ENCODE peak calls at places on chromosomes 7 and 10, in six cellular contexts. One of them, this sample, is unnamed.

GRCh38 chr7:73706122-73707044 is 13.1 kb downstream of the STX1A start:
- DNase-seq in lung: no peak
- DNase-seq in lower lobe of right lung: no peak
- DNase-seq in brain microvascular endothelial cell: peak
- DNase-seq in NB4: no peak
- DNase-seq in CD8-positive, alpha-beta T cell: no peak
- DNase-seq in this sample: no peak

GRCh38 chr7:124813962-124814798 is 48.6 kb upstream of the GPR37 start:
- DNase-seq in lung: no peak
- DNase-seq in lower lobe of right lung: no peak
- DNase-seq in brain microvascular endothelial cell: no peak
- DNase-seq in NB4: no peak
- DNase-seq in CD8-positive, alpha-beta T cell: no peak
- DNase-seq in this sample: no peak

GRCh38 chr7:101162551-101163280 is 2.7 kb downstream of the VGF start:
- DNase-seq in lung: no peak
- DNase-seq in lower lobe of right lung: peak
- DNase-seq in brain microvascular endothelial cell: no peak
- DNase-seq in NB4: peak
- DNase-seq in CD8-positive, alpha-beta T cell: no peak
- DNase-seq in this sample: no peak

GRCh38 chr7:29091722-29092121 is 54.6 kb downstream of the CPVL start:
- DNase-seq in lung: no peak
- DNase-seq in lower lobe of right lung: no peak
- DNase-seq in brain microvascular endothelial cell: no peak
- DNase-seq in NB4: no peak
- DNase-seq in CD8-positive, alpha-beta T cell: no peak
- DNase-seq in this sample: no peak

GRCh38 chr10:12321641-12322040 is 27.7 kb upstream of the CAMK1D start:
- DNase-seq in lung: no peak
- DNase-seq in lower lobe of right lung: no peak
- DNase-seq in brain microvascular endothelial cell: no peak
- DNase-seq in NB4: no peak
- DNase-seq in CD8-positive, alpha-beta T cell: no peak
- DNase-seq in this sample: no peak

GRCh38 chr7:77644774-77645173 is 51.5 kb upstream of the RSBN1L start:
- DNase-seq in lung: no peak
- DNase-seq in lower lobe of right lung: no peak
- DNase-seq in brain microvascular endothelial cell: no peak
- DNase-seq in NB4: no peak
- DNase-seq in CD8-positive, alpha-beta T cell: no peak
- DNase-seq in this sample: no peak

GRCh38 chr7:158609313-158609974 is 21.8 kb upstream of the PTPRN2 start:
- DNase-seq in lung: no peak
- DNase-seq in lower lobe of right lung: no peak
- DNase-seq in brain microvascular endothelial cell: no peak
- DNase-seq in NB4: peak
- DNase-seq in CD8-positive, alpha-beta T cell: no peak
- DNase-seq in this sample: no peak

GRCh38 chr10:128763588-128763987 is 637.4 kb upstream of the MKI67 start:
- DNase-seq in lung: no peak
- DNase-seq in lower lobe of right lung: no peak
- DNase-seq in brain microvascular endothelial cell: no peak
- DNase-seq in NB4: no peak
- DNase-seq in CD8-positive, alpha-beta T cell: no peak
- DNase-seq in this sample: no peak

GRCh38 chr7:32158076-32158475 is 87.9 kb upstream of the PDE1C start:
- DNase-seq in lung: no peak
- DNase-seq in lower lobe of right lung: no peak
- DNase-seq in brain microvascular endothelial cell: no peak
- DNase-seq in NB4: no peak
- DNase-seq in CD8-positive, alpha-beta T cell: no peak
- DNase-seq in this sample: no peak

GRCh38 chr10:52312999-52313349 is 1.1 kb upstream of the DKK1 start:
- DNase-seq in lung: no peak
- DNase-seq in lower lobe of right lung: no peak
- DNase-seq in brain microvascular endothelial cell: no peak
- DNase-seq in NB4: no peak
- DNase-seq in CD8-positive, alpha-beta T cell: no peak
- DNase-seq in this sample: no peak

GRCh38 chr7:41292457-41292856 is 410.4 kb downstream of the INHBA start:
- DNase-seq in lung: no peak
- DNase-seq in lower lobe of right lung: no peak
- DNase-seq in brain microvascular endothelial cell: no peak
- DNase-seq in NB4: no peak
- DNase-seq in CD8-positive, alpha-beta T cell: no peak
- DNase-seq in this sample: no peak

GRCh38 chr7:47273088-47273487 is 308.8 kb downstream of the TNS3 start:
- DNase-seq in lung: no peak
- DNase-seq in lower lobe of right lung: no peak
- DNase-seq in brain microvascular endothelial cell: no peak
- DNase-seq in NB4: no peak
- DNase-seq in CD8-positive, alpha-beta T cell: no peak
- DNase-seq in this sample: no peak

GRCh38 chr7:134480730-134481129 is 21.8 kb upstream of the AKR1B1 start:
- DNase-seq in lung: no peak
- DNase-seq in lower lobe of right lung: no peak
- DNase-seq in brain microvascular endothelial cell: peak
- DNase-seq in NB4: peak
- DNase-seq in CD8-positive, alpha-beta T cell: no peak
- DNase-seq in this sample: no peak

GRCh38 chr7:117582219-117582704 is 102.4 kb downstream of the CFTR start:
- DNase-seq in lung: peak
- DNase-seq in lower lobe of right lung: no peak
- DNase-seq in brain microvascular endothelial cell: peak
- DNase-seq in NB4: no peak
- DNase-seq in CD8-positive, alpha-beta T cell: no peak
- DNase-seq in this sample: no peak

GRCh38 chr7:126574276-126574675 is 678.5 kb downstream of the GRM8 start:
- DNase-seq in lung: no peak
- DNase-seq in lower lobe of right lung: no peak
- DNase-seq in brain microvascular endothelial cell: peak
- DNase-seq in NB4: no peak
- DNase-seq in CD8-positive, alpha-beta T cell: no peak
- DNase-seq in this sample: no peak

GRCh38 chr7:99004216-99004615 is 125.9 kb downstream of the TRRAP start:
- DNase-seq in lung: peak
- DNase-seq in lower lobe of right lung: peak
- DNase-seq in brain microvascular endothelial cell: no peak
- DNase-seq in NB4: no peak
- DNase-seq in CD8-positive, alpha-beta T cell: no peak
- DNase-seq in this sample: no peak

GRCh38 chr7:92478095-92478494 is 349 bp upstream of the ERVW-1 start:
- DNase-seq in lung: no peak
- DNase-seq in lower lobe of right lung: no peak
- DNase-seq in brain microvascular endothelial cell: no peak
- DNase-seq in NB4: no peak
- DNase-seq in CD8-positive, alpha-beta T cell: no peak
- DNase-seq in this sample: no peak

GRCh38 chr10:36624551-36625100 is 500.8 kb upstream of the ANKRD30A start:
- DNase-seq in lung: no peak
- DNase-seq in lower lobe of right lung: no peak
- DNase-seq in brain microvascular endothelial cell: no peak
- DNase-seq in NB4: no peak
- DNase-seq in CD8-positive, alpha-beta T cell: no peak
- DNase-seq in this sample: no peak

GRCh38 chr10:73889014-73889413 is 14.7 kb upstream of the CAMK2G start:
- DNase-seq in lung: no peak
- DNase-seq in lower lobe of right lung: peak
- DNase-seq in brain microvascular endothelial cell: peak
- DNase-seq in NB4: peak
- DNase-seq in CD8-positive, alpha-beta T cell: no peak
- DNase-seq in this sample: no peak

GRCh38 chr7:65233409-65234034 is 140.1 kb upstream of the ZNF92 start:
- DNase-seq in lung: no peak
- DNase-seq in lower lobe of right lung: no peak
- DNase-seq in brain microvascular endothelial cell: no peak
- DNase-seq in NB4: peak
- DNase-seq in CD8-positive, alpha-beta T cell: no peak
- DNase-seq in this sample: no peak

GRCh38 chr10:33422779-33423520 is 88.5 kb upstream of the NRP1 start:
- DNase-seq in lung: no peak
- DNase-seq in lower lobe of right lung: no peak
- DNase-seq in brain microvascular endothelial cell: no peak
- DNase-seq in NB4: no peak
- DNase-seq in CD8-positive, alpha-beta T cell: no peak
- DNase-seq in this sample: no peak

GRCh38 chr7:16345979-16346958 is 75.1 kb downstream of the CRPPA start:
- DNase-seq in lung: no peak
- DNase-seq in lower lobe of right lung: no peak
- DNase-seq in brain microvascular endothelial cell: peak
- DNase-seq in NB4: peak
- DNase-seq in CD8-positive, alpha-beta T cell: no peak
- DNase-seq in this sample: no peak

GRCh38 chr7:47405921-47406765 is 175.8 kb downstream of the TNS3 start:
- DNase-seq in lung: peak
- DNase-seq in lower lobe of right lung: peak
- DNase-seq in brain microvascular endothelial cell: no peak
- DNase-seq in NB4: no peak
- DNase-seq in CD8-positive, alpha-beta T cell: no peak
- DNase-seq in this sample: no peak

GRCh38 chr10:77011823-77012566 is 625.6 kb downstream of the KCNMA1 start:
- DNase-seq in lung: no peak
- DNase-seq in lower lobe of right lung: no peak
- DNase-seq in brain microvascular endothelial cell: no peak
- DNase-seq in NB4: no peak
- DNase-seq in CD8-positive, alpha-beta T cell: no peak
- DNase-seq in this sample: no peak

GRCh38 chr10:88423732-88424131 is 159.4 kb downstream of the RNLS start:
- DNase-seq in lung: no peak
- DNase-seq in lower lobe of right lung: no peak
- DNase-seq in brain microvascular endothelial cell: no peak
- DNase-seq in NB4: no peak
- DNase-seq in CD8-positive, alpha-beta T cell: no peak
- DNase-seq in this sample: no peak

GRCh38 chr10:127376071-127376470 is 173.0 kb upstream of the NPS start:
- DNase-seq in lung: no peak
- DNase-seq in lower lobe of right lung: no peak
- DNase-seq in brain microvascular endothelial cell: no peak
- DNase-seq in NB4: no peak
- DNase-seq in CD8-positive, alpha-beta T cell: no peak
- DNase-seq in this sample: no peak

DNA sequence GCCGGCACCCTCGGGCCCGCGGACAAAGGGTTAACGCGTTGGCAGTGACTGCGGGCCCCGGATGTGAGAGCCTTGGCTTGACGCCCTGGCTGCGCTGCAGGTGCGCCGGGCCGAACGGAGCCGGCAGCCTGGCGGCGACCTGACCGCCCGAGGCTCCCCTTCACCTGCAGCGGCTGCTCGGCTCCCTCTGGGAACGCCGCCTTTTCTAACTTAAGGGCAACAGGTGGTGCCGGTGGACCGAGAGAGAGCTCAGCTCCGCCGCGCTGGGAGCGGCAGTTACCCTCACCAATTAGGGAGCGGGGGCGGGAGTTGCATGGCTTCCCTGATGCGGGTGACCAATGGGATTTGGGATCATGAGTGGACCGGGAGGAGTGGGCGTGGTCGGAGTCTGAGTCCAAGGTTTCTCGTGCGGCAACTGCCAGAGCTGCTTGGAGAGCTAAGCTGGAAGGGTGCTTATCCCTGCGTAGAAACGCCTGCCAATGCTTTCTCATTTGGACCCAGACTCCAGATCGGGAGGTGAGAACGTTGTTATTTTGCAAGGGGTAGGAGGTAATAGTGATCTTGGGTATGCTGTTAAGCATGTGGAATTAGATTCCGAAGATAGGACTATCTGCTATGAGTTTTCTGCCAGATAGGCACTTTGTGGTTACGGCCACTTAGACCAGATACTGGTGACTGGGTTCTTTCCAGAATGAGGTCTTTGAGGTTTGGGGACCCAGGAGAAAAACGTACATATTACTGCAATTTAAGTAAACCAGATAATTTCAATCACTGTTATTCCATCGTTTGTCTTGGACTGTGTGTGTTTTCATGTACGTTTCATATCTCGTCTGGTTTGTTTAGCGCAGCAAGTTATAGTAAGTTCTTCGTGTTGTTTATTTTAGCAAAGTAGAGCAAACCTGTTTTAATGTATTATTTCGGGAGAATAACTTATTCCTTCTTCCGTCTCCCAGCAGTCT is at the start of gene ARL4A:
- DNase-seq in lung: peak
- DNase-seq in lower lobe of right lung: peak
- DNase-seq in brain microvascular endothelial cell: peak
- DNase-seq in NB4: peak
- DNase-seq in CD8-positive, alpha-beta T cell: peak
- DNase-seq in this sample: peak
- H3K4me3 ChIP-seq in lung: peak
- H3K4me3 ChIP-seq in lower lobe of right lung: peak
- H3K4me3 ChIP-seq in brain microvascular endothelial cell: peak
- H3K4me3 ChIP-seq in NB4: peak
- H3K4me3 ChIP-seq in CD8-positive, alpha-beta T cell: peak
- H3K4me3 ChIP-seq in this sample: peak

GRCh38 chr10:133257489-133258065 is 19.1 kb downstream of the ADAM8 start:
- DNase-seq in lung: peak
- DNase-seq in lower lobe of right lung: peak
- DNase-seq in brain microvascular endothelial cell: no peak
- DNase-seq in NB4: peak
- DNase-seq in CD8-positive, alpha-beta T cell: no peak
- DNase-seq in this sample: no peak
- H3K4me3 ChIP-seq in lung: no peak
- H3K4me3 ChIP-seq in lower lobe of right lung: peak
- H3K4me3 ChIP-seq in brain microvascular endothelial cell: no peak
- H3K4me3 ChIP-seq in NB4: no peak
- H3K4me3 ChIP-seq in CD8-positive, alpha-beta T cell: peak
- H3K4me3 ChIP-seq in this sample: no peak

DNA sequence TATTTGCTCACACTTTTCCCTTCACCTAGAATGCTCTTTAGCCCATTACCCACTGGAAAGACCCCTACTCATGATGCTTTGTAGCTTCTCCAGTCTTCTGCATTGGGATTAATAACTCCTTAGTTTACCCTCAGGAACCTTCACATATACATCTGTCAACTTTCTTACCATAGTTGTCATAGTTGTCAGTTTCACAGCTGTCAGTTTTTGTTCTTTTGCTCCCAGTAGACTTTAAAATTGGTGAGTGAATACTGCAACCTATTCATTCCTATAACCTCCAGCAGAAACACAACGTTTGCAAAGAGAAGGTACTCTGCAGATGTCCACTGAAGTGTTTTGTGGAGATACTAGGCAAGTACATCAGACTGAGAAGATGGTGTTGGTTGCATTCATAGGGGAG is 2.6 kb downstream of the PON1 start:
- DNase-seq in lung: no peak
- DNase-seq in lower lobe of right lung: no peak
- DNase-seq in brain microvascular endothelial cell: no peak
- DNase-seq in NB4: no peak
- DNase-seq in CD8-positive, alpha-beta T cell: no peak
- DNase-seq in this sample: no peak
- H3K4me3 ChIP-seq in lung: no peak
- H3K4me3 ChIP-seq in lower lobe of right lung: no peak
- H3K4me3 ChIP-seq in brain microvascular endothelial cell: no peak
- H3K4me3 ChIP-seq in NB4: no peak
- H3K4me3 ChIP-seq in CD8-positive, alpha-beta T cell: no peak
- H3K4me3 ChIP-seq in this sample: no peak

DNA sequence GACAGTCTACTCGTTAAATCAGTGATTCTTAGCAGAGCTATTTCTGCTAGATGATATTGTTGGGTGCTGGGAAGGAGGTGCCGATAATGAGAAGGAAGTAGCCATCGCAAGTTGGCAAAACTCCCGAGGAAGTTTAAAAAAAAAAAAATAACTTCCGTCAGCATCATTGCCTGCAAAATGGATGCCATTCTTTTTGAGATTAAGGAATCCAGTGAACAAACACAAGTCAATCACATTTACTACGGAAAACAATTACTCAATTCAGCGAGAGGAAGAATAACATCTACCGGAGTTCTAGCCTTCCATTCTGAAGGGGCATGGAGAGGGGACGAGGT is 74.4 kb upstream of the SFMBT2 start:
- DNase-seq in lung: no peak
- DNase-seq in lower lobe of right lung: no peak
- DNase-seq in brain microvascular endothelial cell: no peak
- DNase-seq in NB4: no peak
- DNase-seq in CD8-positive, alpha-beta T cell: no peak
- DNase-seq in this sample: no peak
- H3K4me3 ChIP-seq in lung: no peak
- H3K4me3 ChIP-seq in lower lobe of right lung: peak
- H3K4me3 ChIP-seq in brain microvascular endothelial cell: no peak
- H3K4me3 ChIP-seq in NB4: peak
- H3K4me3 ChIP-seq in CD8-positive, alpha-beta T cell: peak
- H3K4me3 ChIP-seq in this sample: no peak